ENCODE peak calls at places on chromosomes 3 and 15, in six cellular contexts. One of them, this sample, is unnamed.
A peak's percentile ranks its signal among the peaks of the same experiment; 100 is the strongest.

GRCh38 chr3:172478116-172478515 is 29.9 kb upstream of the GHSR start:
- DNase-seq in A549: no peak
- DNase-seq in lower leg skin: no peak
- DNase-seq in foreskin fibroblast: no peak
- DNase-seq in heart right ventricle: no peak
- DNase-seq in IMR-90: no peak
- DNase-seq in this sample: no peak

GRCh38 chr3:173397161-173398110 is at the start of gene NLGN1:
- DNase-seq in IMR-90: peak; percentile 72
- DNase-seq in A549: no peak
- DNase-seq in lower leg skin: peak; percentile 91
- DNase-seq in foreskin fibroblast: peak; percentile 80
- DNase-seq in heart right ventricle: peak; percentile 74
- DNase-seq in this sample: peak; percentile 6

GRCh38 chr3:162122405-162122804 is 625.8 kb downstream of the OTOL1 start:
- DNase-seq in heart right ventricle: no peak
- DNase-seq in foreskin fibroblast: no peak
- DNase-seq in lower leg skin: no peak
- DNase-seq in A549: no peak
- DNase-seq in IMR-90: peak; percentile 35
- DNase-seq in this sample: no peak

GRCh38 chr3:66336358-66336766 is 115.6 kb downstream of the SLC25A26 start:
- DNase-seq in IMR-90: peak; percentile 87
- DNase-seq in heart right ventricle: no peak
- DNase-seq in lower leg skin: no peak
- DNase-seq in foreskin fibroblast: peak; percentile 40
- DNase-seq in A549: no peak
- DNase-seq in this sample: no peak

GRCh38 chr3:11734-12133 is 184.8 kb upstream of the CHL1 start:
- DNase-seq in IMR-90: no peak
- DNase-seq in heart right ventricle: no peak
- DNase-seq in lower leg skin: no peak
- DNase-seq in A549: peak; percentile 45
- DNase-seq in foreskin fibroblast: no peak
- DNase-seq in this sample: no peak

GRCh38 chr3:177597325-177598109 is 400.2 kb upstream of the TBL1XR1 start:
- DNase-seq in lower leg skin: peak; percentile 88
- DNase-seq in foreskin fibroblast: peak; percentile 78
- DNase-seq in heart right ventricle: no peak
- DNase-seq in A549: no peak
- DNase-seq in IMR-90: peak; percentile 75
- DNase-seq in this sample: peak; percentile 56

GRCh38 chr3:190260301-190260700 is 61.9 kb downstream of the CLDN1 start:
- DNase-seq in A549: no peak
- DNase-seq in foreskin fibroblast: no peak
- DNase-seq in lower leg skin: no peak
- DNase-seq in heart right ventricle: no peak
- DNase-seq in IMR-90: peak; percentile 15
- DNase-seq in this sample: no peak

GRCh38 chr3:58129041-58129440 is 81.7 kb downstream of the DNASE1L3 start:
- DNase-seq in A549: no peak
- DNase-seq in lower leg skin: no peak
- DNase-seq in foreskin fibroblast: no peak
- DNase-seq in heart right ventricle: no peak
- DNase-seq in IMR-90: no peak
- DNase-seq in this sample: no peak

GRCh38 chr3:138062626-138063025 is 52.7 kb downstream of the CLDN18 start:
- DNase-seq in lower leg skin: no peak
- DNase-seq in IMR-90: peak; percentile 83
- DNase-seq in foreskin fibroblast: peak; percentile 46
- DNase-seq in A549: no peak
- DNase-seq in heart right ventricle: no peak
- DNase-seq in this sample: no peak

GRCh38 chr3:154684021-154684420 is 254.0 kb upstream of the GPR149 start:
- DNase-seq in IMR-90: no peak
- DNase-seq in lower leg skin: no peak
- DNase-seq in foreskin fibroblast: no peak
- DNase-seq in heart right ventricle: no peak
- DNase-seq in A549: no peak
- DNase-seq in this sample: no peak

GRCh38 chr15:80996247-80996646 is 4.5 kb upstream of the TLNRD1 start:
- DNase-seq in heart right ventricle: no peak
- DNase-seq in IMR-90: no peak
- DNase-seq in foreskin fibroblast: no peak
- DNase-seq in A549: peak; percentile 58
- DNase-seq in lower leg skin: no peak
- DNase-seq in this sample: peak; percentile 27
- TF ChIP-seq CTCF in heart right ventricle: peak; percentile 42
- TF ChIP-seq CTCF in IMR-90: peak; percentile 28
- TF ChIP-seq CTCF in foreskin fibroblast: peak; percentile 34
- TF ChIP-seq CTCF in A549: peak; percentile 28
- TF ChIP-seq CTCF in lower leg skin: no peak
- TF ChIP-seq CTCF in this sample: peak; percentile 87

DNA sequence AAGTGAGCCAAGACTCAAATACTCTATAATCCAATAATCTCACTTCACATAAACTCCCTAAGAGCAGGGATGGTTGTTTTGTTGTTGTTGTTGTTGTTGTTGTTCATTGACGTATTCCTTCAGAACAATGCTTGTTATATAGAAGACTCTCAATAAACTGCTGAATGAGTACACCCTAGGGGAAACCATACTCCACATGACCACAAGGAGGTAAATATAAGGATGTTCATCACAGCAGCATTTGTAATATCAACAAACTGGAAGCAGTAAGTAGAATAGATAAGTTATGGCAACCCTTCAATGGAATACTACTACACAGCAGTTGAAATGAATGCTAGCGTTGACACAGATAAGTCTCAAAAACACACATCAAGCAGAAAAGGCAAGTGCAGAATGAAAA is 62.4 kb upstream of the STIMATE start:
- DNase-seq in IMR-90: peak; percentile 4
- DNase-seq in heart right ventricle: no peak
- DNase-seq in lower leg skin: no peak
- DNase-seq in foreskin fibroblast: no peak
- DNase-seq in A549: no peak
- DNase-seq in this sample: no peak
- TF ChIP-seq CTCF in IMR-90: no peak
- TF ChIP-seq CTCF in heart right ventricle: no peak
- TF ChIP-seq CTCF in lower leg skin: no peak
- TF ChIP-seq CTCF in foreskin fibroblast: no peak
- TF ChIP-seq CTCF in A549: no peak
- TF ChIP-seq CTCF in this sample: no peak

GRCh38 chr3:40340541-40341170 is 31.1 kb downstream of the EIF1B start:
- DNase-seq in lower leg skin: no peak
- DNase-seq in IMR-90: no peak
- DNase-seq in foreskin fibroblast: no peak
- DNase-seq in A549: no peak
- DNase-seq in heart right ventricle: no peak
- DNase-seq in this sample: no peak
- TF ChIP-seq CTCF in lower leg skin: no peak
- TF ChIP-seq CTCF in IMR-90: no peak
- TF ChIP-seq CTCF in foreskin fibroblast: no peak
- TF ChIP-seq CTCF in A549: no peak
- TF ChIP-seq CTCF in heart right ventricle: no peak
- TF ChIP-seq CTCF in this sample: no peak

GRCh38 chr15:83123529-83123928 is 16.1 kb downstream of the TM6SF1 start:
- DNase-seq in A549: no peak
- DNase-seq in lower leg skin: no peak
- DNase-seq in heart right ventricle: no peak
- DNase-seq in foreskin fibroblast: no peak
- DNase-seq in IMR-90: no peak
- DNase-seq in this sample: no peak
- TF ChIP-seq CTCF in A549: no peak
- TF ChIP-seq CTCF in lower leg skin: no peak
- TF ChIP-seq CTCF in heart right ventricle: no peak
- TF ChIP-seq CTCF in foreskin fibroblast: no peak
- TF ChIP-seq CTCF in IMR-90: no peak
- TF ChIP-seq CTCF in this sample: no peak

GRCh38 chr3:189188466-189188865 is 16.7 kb downstream of the TPRG1 start:
- DNase-seq in lower leg skin: no peak
- DNase-seq in heart right ventricle: no peak
- DNase-seq in A549: no peak
- DNase-seq in IMR-90: no peak
- DNase-seq in foreskin fibroblast: no peak
- DNase-seq in this sample: no peak
- TF ChIP-seq CTCF in lower leg skin: no peak
- TF ChIP-seq CTCF in heart right ventricle: no peak
- TF ChIP-seq CTCF in A549: no peak
- TF ChIP-seq CTCF in IMR-90: no peak
- TF ChIP-seq CTCF in foreskin fibroblast: no peak
- TF ChIP-seq CTCF in this sample: no peak

GRCh38 chr3:169342652-169343051 is 320.9 kb downstream of the MECOM start:
- DNase-seq in heart right ventricle: no peak
- DNase-seq in lower leg skin: no peak
- DNase-seq in foreskin fibroblast: no peak
- DNase-seq in A549: no peak
- DNase-seq in IMR-90: no peak
- DNase-seq in this sample: no peak
- TF ChIP-seq CTCF in heart right ventricle: no peak
- TF ChIP-seq CTCF in lower leg skin: no peak
- TF ChIP-seq CTCF in foreskin fibroblast: no peak
- TF ChIP-seq CTCF in A549: no peak
- TF ChIP-seq CTCF in IMR-90: no peak
- TF ChIP-seq CTCF in this sample: no peak

GRCh38 chr3:151209652-151210051 is 6.6 kb upstream of the GPR171 start:
- DNase-seq in heart right ventricle: no peak
- DNase-seq in lower leg skin: no peak
- DNase-seq in A549: no peak
- DNase-seq in foreskin fibroblast: no peak
- DNase-seq in IMR-90: no peak
- DNase-seq in this sample: no peak

GRCh38 chr3:151213151-151213550 is 10.1 kb upstream of the GPR171 start:
- DNase-seq in IMR-90: no peak
- DNase-seq in foreskin fibroblast: no peak
- DNase-seq in A549: no peak
- DNase-seq in heart right ventricle: no peak
- DNase-seq in lower leg skin: no peak
- DNase-seq in this sample: no peak

GRCh38 chr3:151214459-151214858 is 11.4 kb upstream of the GPR171 start:
- DNase-seq in foreskin fibroblast: no peak
- DNase-seq in lower leg skin: no peak
- DNase-seq in A549: no peak
- DNase-seq in IMR-90: no peak
- DNase-seq in heart right ventricle: no peak
- DNase-seq in this sample: no peak

GRCh38 chr3:151213881-151214280 is 10.9 kb upstream of the GPR171 start:
- DNase-seq in A549: no peak
- DNase-seq in foreskin fibroblast: no peak
- DNase-seq in IMR-90: peak; percentile 54
- DNase-seq in heart right ventricle: no peak
- DNase-seq in lower leg skin: no peak
- DNase-seq in this sample: no peak

GRCh38 chr3:151210676-151211381 is 7.8 kb upstream of the GPR171 start:
- DNase-seq in lower leg skin: no peak
- DNase-seq in A549: no peak
- DNase-seq in heart right ventricle: no peak
- DNase-seq in IMR-90: no peak
- DNase-seq in foreskin fibroblast: no peak
- DNase-seq in this sample: no peak
- TF ChIP-seq CTCF in lower leg skin: no peak
- TF ChIP-seq CTCF in A549: peak; percentile 8
- TF ChIP-seq CTCF in heart right ventricle: no peak
- TF ChIP-seq CTCF in IMR-90: no peak
- TF ChIP-seq CTCF in foreskin fibroblast: no peak
- TF ChIP-seq CTCF in this sample: peak; percentile 39

GRCh38 chr3:27939940-27940339 is 217.8 kb upstream of the EOMES start:
- DNase-seq in foreskin fibroblast: no peak
- DNase-seq in A549: no peak
- DNase-seq in IMR-90: peak; percentile 21
- DNase-seq in heart right ventricle: no peak
- DNase-seq in lower leg skin: no peak
- DNase-seq in this sample: no peak

GRCh38 chr3:27945229-27945628 is 223.1 kb upstream of the EOMES start:
- DNase-seq in A549: no peak
- DNase-seq in IMR-90: no peak
- DNase-seq in foreskin fibroblast: no peak
- DNase-seq in lower leg skin: no peak
- DNase-seq in heart right ventricle: no peak
- DNase-seq in this sample: no peak

GRCh38 chr3:27939510-27939909 is 217.4 kb upstream of the EOMES start:
- DNase-seq in A549: no peak
- DNase-seq in foreskin fibroblast: no peak
- DNase-seq in lower leg skin: no peak
- DNase-seq in IMR-90: no peak
- DNase-seq in heart right ventricle: no peak
- DNase-seq in this sample: no peak

GRCh38 chr3:27943106-27943505 is 221.0 kb upstream of the EOMES start:
- DNase-seq in heart right ventricle: no peak
- DNase-seq in lower leg skin: no peak
- DNase-seq in foreskin fibroblast: no peak
- DNase-seq in IMR-90: no peak
- DNase-seq in A549: peak; percentile 36
- DNase-seq in this sample: peak; percentile 37
- TF ChIP-seq CTCF in heart right ventricle: peak; percentile 15
- TF ChIP-seq CTCF in lower leg skin: no peak
- TF ChIP-seq CTCF in foreskin fibroblast: peak; percentile 27
- TF ChIP-seq CTCF in IMR-90: peak; percentile 16
- TF ChIP-seq CTCF in A549: peak; percentile 22
- TF ChIP-seq CTCF in this sample: no peak

DNA sequence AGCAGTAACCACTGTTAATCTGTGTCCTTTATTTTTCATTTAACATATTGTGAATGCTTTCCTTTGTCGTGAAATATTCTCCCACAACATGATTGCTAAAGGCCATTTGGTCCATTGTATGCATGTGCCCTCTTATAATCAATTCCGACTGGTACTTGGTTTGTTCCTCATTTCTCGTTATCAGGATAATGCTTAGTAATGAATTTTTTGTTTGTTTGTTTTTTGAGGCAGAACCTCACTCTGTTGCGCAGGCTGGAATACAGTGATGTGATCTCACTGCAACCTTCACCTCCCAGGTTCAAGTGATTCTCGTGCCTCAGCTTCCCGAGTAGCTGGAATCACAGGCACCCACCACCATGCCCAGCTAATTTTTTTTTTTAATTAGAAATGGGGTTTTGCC is 22.0 kb downstream of the SPATA12 start:
- DNase-seq in IMR-90: no peak
- DNase-seq in A549: no peak
- DNase-seq in foreskin fibroblast: no peak
- DNase-seq in heart right ventricle: no peak
- DNase-seq in lower leg skin: no peak
- DNase-seq in this sample: no peak
- TF ChIP-seq CTCF in IMR-90: no peak
- TF ChIP-seq CTCF in A549: no peak
- TF ChIP-seq CTCF in foreskin fibroblast: no peak
- TF ChIP-seq CTCF in heart right ventricle: no peak
- TF ChIP-seq CTCF in lower leg skin: no peak
- TF ChIP-seq CTCF in this sample: no peak

DNA sequence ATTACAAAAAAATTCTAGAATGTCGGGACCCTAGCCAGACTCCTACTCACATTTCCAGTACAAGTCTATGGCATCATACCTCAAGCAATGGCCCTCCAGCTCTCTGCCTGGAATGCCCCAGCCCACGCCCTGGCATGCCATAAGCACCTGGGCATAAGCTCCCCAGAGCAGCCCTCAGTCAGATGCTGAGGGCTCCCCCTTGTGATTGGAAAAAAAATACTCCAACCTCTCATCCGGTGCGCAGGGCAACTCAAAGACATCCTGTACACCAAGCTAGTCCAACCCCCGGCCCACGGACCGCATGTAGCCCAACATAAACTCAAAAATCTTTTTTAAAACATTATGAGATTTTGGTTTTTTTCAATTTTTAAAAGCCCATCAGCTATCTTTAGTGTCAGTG is 115.4 kb downstream of the NEK10 start:
- DNase-seq in lower leg skin: no peak
- DNase-seq in IMR-90: peak; percentile 21
- DNase-seq in A549: peak; percentile 55
- DNase-seq in heart right ventricle: no peak
- DNase-seq in foreskin fibroblast: peak; percentile 8
- DNase-seq in this sample: peak; percentile 32
- TF ChIP-seq CTCF in lower leg skin: no peak
- TF ChIP-seq CTCF in IMR-90: peak; percentile 46
- TF ChIP-seq CTCF in A549: peak; percentile 69
- TF ChIP-seq CTCF in heart right ventricle: peak; percentile 38
- TF ChIP-seq CTCF in foreskin fibroblast: peak; percentile 56
- TF ChIP-seq CTCF in this sample: no peak

This sample was measured in activated CD8-positive, alpha-beta T cell treated with anti-CD3 and anti-CD28 coated beads for 36 hours.